ENCODE peak calls at places on chromosomes 2 and 18, in nine cellular contexts. One of them, this sample, is unnamed.

GRCh38 chr2:16317211-16317830 is 348.3 kb downstream of the CYRIA start:
- DNase-seq in lower leg skin: no peak
- DNase-seq in PC-3: no peak
- DNase-seq in nephron progenitor cell: no peak
- DNase-seq in fibroblast of lung: no peak
- DNase-seq in sigmoid colon: no peak
- DNase-seq in upper lobe of right lung: no peak
- DNase-seq in cardiac fibroblast: no peak
- DNase-seq in esophagus squamous epithelium: no peak
- DNase-seq in this sample: no peak

GRCh38 chr18:67300498-67300897 is 216.0 kb downstream of the DSEL start:
- DNase-seq in cardiac fibroblast: no peak
- DNase-seq in lower leg skin: no peak
- DNase-seq in esophagus squamous epithelium: no peak
- DNase-seq in fibroblast of lung: peak; percentile 1
- DNase-seq in PC-3: no peak
- DNase-seq in upper lobe of right lung: no peak
- DNase-seq in nephron progenitor cell: peak; percentile 8
- DNase-seq in sigmoid colon: no peak
- DNase-seq in this sample: no peak

GRCh38 chr18:666177-666576 is 8.7 kb downstream of the TYMS start:
- DNase-seq in nephron progenitor cell: no peak
- DNase-seq in lower leg skin: no peak
- DNase-seq in PC-3: peak; percentile 15
- DNase-seq in fibroblast of lung: no peak
- DNase-seq in cardiac fibroblast: no peak
- DNase-seq in upper lobe of right lung: no peak
- DNase-seq in esophagus squamous epithelium: no peak
- DNase-seq in sigmoid colon: no peak
- DNase-seq in this sample: no peak

GRCh38 chr18:25517881-25518715 is 166.1 kb upstream of the ZNF521 start:
- DNase-seq in lower leg skin: no peak
- DNase-seq in PC-3: no peak
- DNase-seq in nephron progenitor cell: peak; percentile 12
- DNase-seq in upper lobe of right lung: no peak
- DNase-seq in sigmoid colon: no peak
- DNase-seq in esophagus squamous epithelium: no peak
- DNase-seq in cardiac fibroblast: no peak
- DNase-seq in fibroblast of lung: no peak
- DNase-seq in this sample: no peak

GRCh38 chr18:7821784-7822183 is 254.7 kb downstream of the PTPRM start:
- DNase-seq in fibroblast of lung: no peak
- DNase-seq in sigmoid colon: no peak
- DNase-seq in PC-3: no peak
- DNase-seq in lower leg skin: no peak
- DNase-seq in cardiac fibroblast: no peak
- DNase-seq in nephron progenitor cell: no peak
- DNase-seq in esophagus squamous epithelium: no peak
- DNase-seq in upper lobe of right lung: no peak
- DNase-seq in this sample: no peak

GRCh38 chr2:83342860-83343329 is 1116.2 kb downstream of the SUCLG1 start:
- DNase-seq in upper lobe of right lung: no peak
- DNase-seq in lower leg skin: no peak
- DNase-seq in PC-3: no peak
- DNase-seq in nephron progenitor cell: no peak
- DNase-seq in fibroblast of lung: no peak
- DNase-seq in sigmoid colon: no peak
- DNase-seq in cardiac fibroblast: no peak
- DNase-seq in esophagus squamous epithelium: no peak
- DNase-seq in this sample: no peak

GRCh38 chr18:77130229-77131099 is 2.1 kb downstream of the MBP start:
- DNase-seq in cardiac fibroblast: no peak
- DNase-seq in esophagus squamous epithelium: no peak
- DNase-seq in sigmoid colon: peak; percentile 55
- DNase-seq in lower leg skin: peak; percentile 19
- DNase-seq in PC-3: no peak
- DNase-seq in nephron progenitor cell: no peak
- DNase-seq in upper lobe of right lung: peak; percentile 48
- DNase-seq in fibroblast of lung: no peak
- DNase-seq in this sample: no peak

GRCh38 chr18:79182047-79182713 is 113.0 kb downstream of the ATP9B start:
- DNase-seq in PC-3: no peak
- DNase-seq in lower leg skin: no peak
- DNase-seq in esophagus squamous epithelium: no peak
- DNase-seq in upper lobe of right lung: no peak
- DNase-seq in cardiac fibroblast: no peak
- DNase-seq in nephron progenitor cell: no peak
- DNase-seq in sigmoid colon: no peak
- DNase-seq in fibroblast of lung: no peak
- DNase-seq in this sample: no peak

GRCh38 chr18:74186661-74187060 is 38.3 kb downstream of the TIMM21 start:
- DNase-seq in sigmoid colon: no peak
- DNase-seq in nephron progenitor cell: no peak
- DNase-seq in esophagus squamous epithelium: no peak
- DNase-seq in fibroblast of lung: no peak
- DNase-seq in cardiac fibroblast: no peak
- DNase-seq in PC-3: no peak
- DNase-seq in upper lobe of right lung: no peak
- DNase-seq in lower leg skin: no peak
- DNase-seq in this sample: no peak

GRCh38 chr2:108943067-108943350 is 46.0 kb downstream of the EDAR start:
- DNase-seq in esophagus squamous epithelium: no peak
- DNase-seq in fibroblast of lung: no peak
- DNase-seq in cardiac fibroblast: no peak
- DNase-seq in sigmoid colon: no peak
- DNase-seq in lower leg skin: no peak
- DNase-seq in PC-3: no peak
- DNase-seq in upper lobe of right lung: no peak
- DNase-seq in nephron progenitor cell: no peak
- DNase-seq in this sample: no peak

GRCh38 chr2:2834530-2835254 is 503.6 kb upstream of the MYT1L start:
- DNase-seq in esophagus squamous epithelium: no peak
- DNase-seq in PC-3: no peak
- DNase-seq in sigmoid colon: no peak
- DNase-seq in cardiac fibroblast: no peak
- DNase-seq in lower leg skin: no peak
- DNase-seq in nephron progenitor cell: no peak
- DNase-seq in fibroblast of lung: no peak
- DNase-seq in upper lobe of right lung: no peak
- DNase-seq in this sample: no peak

GRCh38 chr18:75351409-75351808 is 76.1 kb downstream of the SMIM21 start:
- DNase-seq in lower leg skin: no peak
- DNase-seq in nephron progenitor cell: no peak
- DNase-seq in PC-3: no peak
- DNase-seq in upper lobe of right lung: no peak
- DNase-seq in fibroblast of lung: no peak
- DNase-seq in cardiac fibroblast: no peak
- DNase-seq in esophagus squamous epithelium: no peak
- DNase-seq in sigmoid colon: no peak
- DNase-seq in this sample: no peak

GRCh38 chr18:42412281-42412680 is 457.2 kb downstream of the PIK3C3 start:
- DNase-seq in esophagus squamous epithelium: no peak
- DNase-seq in fibroblast of lung: peak; percentile 28
- DNase-seq in lower leg skin: no peak
- DNase-seq in cardiac fibroblast: peak; percentile 42
- DNase-seq in upper lobe of right lung: no peak
- DNase-seq in sigmoid colon: no peak
- DNase-seq in PC-3: no peak
- DNase-seq in nephron progenitor cell: no peak
- DNase-seq in this sample: no peak

GRCh38 chr2:26458365-26459042 is 19.4 kb downstream of the OTOF start:
- DNase-seq in lower leg skin: no peak
- DNase-seq in esophagus squamous epithelium: no peak
- DNase-seq in cardiac fibroblast: no peak
- DNase-seq in nephron progenitor cell: no peak
- DNase-seq in upper lobe of right lung: no peak
- DNase-seq in sigmoid colon: peak; percentile 36
- DNase-seq in PC-3: no peak
- DNase-seq in fibroblast of lung: no peak
- DNase-seq in this sample: no peak

GRCh38 chr18:9103488-9103887 is 989 bp downstream of the NDUFV2 start:
- DNase-seq in upper lobe of right lung: no peak
- DNase-seq in sigmoid colon: no peak
- DNase-seq in esophagus squamous epithelium: no peak
- DNase-seq in cardiac fibroblast: peak; percentile 53
- DNase-seq in nephron progenitor cell: no peak
- DNase-seq in fibroblast of lung: no peak
- DNase-seq in PC-3: peak; percentile 50
- DNase-seq in lower leg skin: no peak
- DNase-seq in this sample: no peak

GRCh38 chr2:240887631-240888030 is 8.3 kb downstream of the MAB21L4 start:
- DNase-seq in upper lobe of right lung: no peak
- DNase-seq in esophagus squamous epithelium: no peak
- DNase-seq in nephron progenitor cell: no peak
- DNase-seq in lower leg skin: no peak
- DNase-seq in cardiac fibroblast: no peak
- DNase-seq in PC-3: no peak
- DNase-seq in sigmoid colon: no peak
- DNase-seq in fibroblast of lung: no peak
- DNase-seq in this sample: no peak

GRCh38 chr2:157874997-157875719 is 972 bp downstream of the ACVR1 start:
- DNase-seq in PC-3: peak; percentile 66
- DNase-seq in esophagus squamous epithelium: no peak
- DNase-seq in cardiac fibroblast: peak; percentile 87
- DNase-seq in fibroblast of lung: peak; percentile 92
- DNase-seq in nephron progenitor cell: peak; percentile 39
- DNase-seq in lower leg skin: peak; percentile 48
- DNase-seq in upper lobe of right lung: peak; percentile 70
- DNase-seq in sigmoid colon: peak; percentile 71
- DNase-seq in this sample: peak; percentile 72

GRCh38 chr2:232476045-232476444 is 11.6 kb downstream of the ECEL1 start:
- DNase-seq in upper lobe of right lung: peak; percentile 25
- DNase-seq in PC-3: no peak
- DNase-seq in cardiac fibroblast: no peak
- DNase-seq in nephron progenitor cell: no peak
- DNase-seq in sigmoid colon: peak; percentile 29
- DNase-seq in fibroblast of lung: no peak
- DNase-seq in esophagus squamous epithelium: no peak
- DNase-seq in lower leg skin: no peak
- DNase-seq in this sample: no peak

GRCh38 chr2:219699440-219699821 is 72.0 kb downstream of the SLC4A3 start:
- DNase-seq in upper lobe of right lung: no peak
- DNase-seq in lower leg skin: no peak
- DNase-seq in PC-3: no peak
- DNase-seq in cardiac fibroblast: no peak
- DNase-seq in fibroblast of lung: no peak
- DNase-seq in sigmoid colon: no peak
- DNase-seq in esophagus squamous epithelium: no peak
- DNase-seq in nephron progenitor cell: no peak
- DNase-seq in this sample: no peak

DNA sequence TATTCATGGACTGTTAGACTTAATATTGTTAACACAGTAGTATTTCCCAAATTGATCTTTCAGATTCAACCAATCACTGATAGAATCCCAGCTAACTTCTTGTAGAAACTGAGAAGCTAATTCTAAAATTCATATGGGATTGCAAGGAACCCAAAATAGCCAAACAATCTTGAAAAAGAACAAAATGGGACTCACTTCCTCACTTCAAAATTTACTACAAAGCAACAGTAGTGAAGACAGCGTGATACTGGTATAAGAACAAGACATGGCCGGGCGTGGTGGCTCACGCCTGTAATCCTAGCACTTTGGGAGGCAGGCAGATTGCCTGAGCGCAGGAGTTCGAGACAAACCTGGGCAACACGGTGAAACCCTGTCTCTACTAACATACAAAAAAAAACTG is 46.3 kb downstream of the ATL2 start:
- DNase-seq in sigmoid colon: no peak
- DNase-seq in fibroblast of lung: no peak
- DNase-seq in esophagus squamous epithelium: no peak
- DNase-seq in cardiac fibroblast: no peak
- DNase-seq in lower leg skin: no peak
- DNase-seq in PC-3: no peak
- DNase-seq in upper lobe of right lung: no peak
- DNase-seq in nephron progenitor cell: no peak
- DNase-seq in this sample: no peak
- TF ChIP-seq CTCF in sigmoid colon: no peak
- TF ChIP-seq CTCF in fibroblast of lung: no peak
- TF ChIP-seq CTCF in esophagus squamous epithelium: no peak
- TF ChIP-seq CTCF in cardiac fibroblast: no peak
- TF ChIP-seq CTCF in lower leg skin: no peak
- TF ChIP-seq CTCF in PC-3: no peak
- TF ChIP-seq CTCF in upper lobe of right lung: no peak
- TF ChIP-seq CTCF in nephron progenitor cell: no peak
- TF ChIP-seq CTCF in this sample: no peak

DNA sequence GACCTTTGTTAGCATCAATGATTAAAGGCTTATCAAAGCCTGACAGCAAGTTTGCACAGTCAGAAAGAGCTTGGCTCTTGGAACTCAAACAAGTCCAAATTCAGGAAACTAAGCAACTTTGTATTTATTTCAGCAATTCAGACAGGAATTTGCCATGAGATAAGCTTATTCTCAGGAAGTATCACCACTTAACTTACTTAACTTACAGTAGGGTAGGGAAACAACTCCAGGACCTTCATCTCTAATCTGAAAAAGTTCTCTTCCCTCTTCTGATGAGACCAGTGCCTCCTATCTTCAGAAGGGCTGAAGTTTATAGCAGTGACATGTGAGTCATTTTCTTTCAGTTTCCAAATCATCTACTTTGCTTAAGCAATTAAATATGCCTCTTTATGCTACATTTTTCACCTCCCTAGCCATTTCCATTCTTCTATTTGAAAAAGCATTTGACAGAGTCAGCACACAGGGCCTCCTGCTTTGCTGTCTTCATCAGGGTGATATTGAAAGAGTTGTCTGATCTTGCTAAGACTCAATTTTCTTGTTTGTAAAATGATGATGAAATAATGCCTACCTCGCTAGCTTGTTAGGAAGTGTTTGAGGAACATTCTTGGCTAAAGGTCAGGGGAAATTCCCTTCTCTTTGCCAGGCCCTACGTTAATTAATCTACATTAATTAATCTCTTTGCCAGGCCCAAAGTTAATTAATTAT is 389.4 kb downstream of the RND3 start:
- DNase-seq in nephron progenitor cell: no peak
- DNase-seq in esophagus squamous epithelium: no peak
- DNase-seq in PC-3: peak; percentile 29
- DNase-seq in upper lobe of right lung: no peak
- DNase-seq in fibroblast of lung: peak; percentile 75
- DNase-seq in lower leg skin: no peak
- DNase-seq in sigmoid colon: no peak
- DNase-seq in cardiac fibroblast: peak; percentile 60
- DNase-seq in this sample: no peak
- TF ChIP-seq CTCF in nephron progenitor cell: no peak
- TF ChIP-seq CTCF in esophagus squamous epithelium: peak; percentile 61
- TF ChIP-seq CTCF in PC-3: peak; percentile 26
- TF ChIP-seq CTCF in upper lobe of right lung: peak; percentile 21
- TF ChIP-seq CTCF in fibroblast of lung: peak; percentile 42
- TF ChIP-seq CTCF in lower leg skin: no peak
- TF ChIP-seq CTCF in sigmoid colon: no peak
- TF ChIP-seq CTCF in cardiac fibroblast: peak; percentile 56
- TF ChIP-seq CTCF in this sample: peak; percentile 46

GRCh38 chr2:25297738-25298137 is 44.0 kb downstream of the DNMT3A start:
- DNase-seq in esophagus squamous epithelium: no peak
- DNase-seq in fibroblast of lung: no peak
- DNase-seq in nephron progenitor cell: peak; percentile 26
- DNase-seq in cardiac fibroblast: no peak
- DNase-seq in lower leg skin: no peak
- DNase-seq in upper lobe of right lung: no peak
- DNase-seq in sigmoid colon: no peak
- DNase-seq in PC-3: no peak
- DNase-seq in this sample: no peak
- TF ChIP-seq CTCF in esophagus squamous epithelium: no peak
- TF ChIP-seq CTCF in fibroblast of lung: no peak
- TF ChIP-seq CTCF in nephron progenitor cell: no peak
- TF ChIP-seq CTCF in cardiac fibroblast: no peak
- TF ChIP-seq CTCF in lower leg skin: no peak
- TF ChIP-seq CTCF in upper lobe of right lung: no peak
- TF ChIP-seq CTCF in sigmoid colon: no peak
- TF ChIP-seq CTCF in PC-3: no peak
- TF ChIP-seq CTCF in this sample: no peak

GRCh38 chr2:86081724-86082123 is 24.0 kb downstream of the POLR1A start:
- DNase-seq in upper lobe of right lung: no peak
- DNase-seq in sigmoid colon: no peak
- DNase-seq in PC-3: no peak
- DNase-seq in lower leg skin: no peak
- DNase-seq in fibroblast of lung: no peak
- DNase-seq in esophagus squamous epithelium: no peak
- DNase-seq in nephron progenitor cell: no peak
- DNase-seq in cardiac fibroblast: no peak
- DNase-seq in this sample: no peak
- TF ChIP-seq CTCF in upper lobe of right lung: no peak
- TF ChIP-seq CTCF in sigmoid colon: no peak
- TF ChIP-seq CTCF in PC-3: no peak
- TF ChIP-seq CTCF in lower leg skin: no peak
- TF ChIP-seq CTCF in fibroblast of lung: no peak
- TF ChIP-seq CTCF in esophagus squamous epithelium: no peak
- TF ChIP-seq CTCF in nephron progenitor cell: no peak
- TF ChIP-seq CTCF in cardiac fibroblast: no peak
- TF ChIP-seq CTCF in this sample: no peak